ENCODE peak calls at places on chromosomes 4 and X, in five cellular contexts. R, O, U, I and Y are unnamed samples.

GRCh38 chrX:13492286-13492685 is 77.1 kb upstream of the EGFL6 start:
- DNase-seq in U (no peak), R (no peak), I (no peak), O (no peak), Y (no peak)

GRCh38 chrX:106437407-106437806 is 174.4 kb upstream of the RADX start:
- DNase-seq in R (no peak), I (peak), O (no peak), U (no peak), Y (no peak)

GRCh38 chr4:8318509-8318908 is 49.0 kb downstream of the HTRA3 start:
- DNase-seq in O (no peak), I (no peak), R (no peak), U (no peak), Y (no peak)

GRCh38 chrX:96683997-96684338 is 674 bp upstream of the DIAPH2 start:
- DNase-seq in R (no peak), I (peak), U (no peak), O (no peak), Y (no peak)

GRCh38 chrX:8748855-8749254 is 16.9 kb upstream of the ANOS1 start:
- DNase-seq in O (no peak), I (peak), R (peak), U (peak), Y (peak)

GRCh38 chr4:26131053-26131452 is 189.8 kb upstream of the RBPJ start:
- DNase-seq in U (no peak), I (no peak), O (no peak), R (no peak), Y (no peak)

GRCh38 chr4:51942108-51942832 is 77.9 kb downstream of the LRRC66 start:
- DNase-seq in I (no peak), U (no peak), O (peak), R (no peak), Y (no peak)

GRCh38 chrX:134975516-134975915 is 15.3 kb upstream of the SMIM10 start:
- DNase-seq in R (no peak), O (no peak), U (no peak), I (no peak), Y (no peak)

GRCh38 chr4:174119818-174120217 is 163.6 kb downstream of the FBXO8 start:
- DNase-seq in R (no peak), U (no peak), O (no peak), I (no peak), Y (no peak)

GRCh38 chr4:173505924-173506779 is 23.9 kb downstream of the HAND2 start:
- DNase-seq in I (peak), O (no peak), U (peak), R (peak), Y (peak)

GRCh38 chrX:91434351-91435168 is at the start of gene PABPC5:
- DNase-seq in I (peak), R (peak), O (no peak), U (no peak), Y (no peak)

GRCh38 chrX:22950278-22951266 is 49.2 kb upstream of the DDX53 start:
- DNase-seq in O (peak), I (peak), R (peak), U (no peak), Y (peak)

GRCh38 chrX:78327370-78328048 is at the start of gene CYSLTR1:
- DNase-seq in I (no peak), R (no peak), U (peak), O (no peak), Y (no peak)

GRCh38 chrX:57817302-57817701 is 93.0 kb downstream of the ZXDA start:
- DNase-seq in U (no peak), O (no peak), R (peak), I (peak), Y (no peak)

GRCh38 chr4:22237155-22237751 is 278.6 kb downstream of the ADGRA3 start:
- DNase-seq in U (no peak), O (no peak), R (no peak), I (no peak), Y (peak)

GRCh38 chrX:101957174-101957573 is 25.3 kb upstream of the ZMAT1 start:
- DNase-seq in U (no peak), I (no peak), R (no peak), O (no peak), Y (no peak)

GRCh38 chr4:62644372-62644771 is 1444.2 kb downstream of the ADGRL3 start:
- DNase-seq in U (no peak), O (no peak), I (peak), R (peak), Y (no peak)

GRCh38 chrX:39653656-39654055 is 444.1 kb downstream of the BCOR start:
- DNase-seq in U (no peak), O (no peak), R (no peak), I (no peak), Y (no peak)

GRCh38 chrX:39650883-39651282 is 446.9 kb downstream of the BCOR start:
- DNase-seq in O (no peak), R (no peak), U (no peak), I (no peak), Y (no peak)

GRCh38 chrX:39654183-39654925 is 443.4 kb downstream of the BCOR start:
- DNase-seq in I (no peak), U (no peak), R (no peak), O (no peak), Y (no peak)

GRCh38 chrX:39654952-39655351 is 442.8 kb downstream of the BCOR start:
- DNase-seq in R (no peak), U (no peak), O (no peak), I (no peak), Y (no peak)

GRCh38 chrX:39652336-39652735 is 445.4 kb downstream of the BCOR start:
- DNase-seq in R (peak), I (peak), U (peak), O (no peak), Y (peak)
- TF ChIP-seq CTCF in R (peak), I (peak), U (peak), O (no peak), Y (peak)

DNA sequence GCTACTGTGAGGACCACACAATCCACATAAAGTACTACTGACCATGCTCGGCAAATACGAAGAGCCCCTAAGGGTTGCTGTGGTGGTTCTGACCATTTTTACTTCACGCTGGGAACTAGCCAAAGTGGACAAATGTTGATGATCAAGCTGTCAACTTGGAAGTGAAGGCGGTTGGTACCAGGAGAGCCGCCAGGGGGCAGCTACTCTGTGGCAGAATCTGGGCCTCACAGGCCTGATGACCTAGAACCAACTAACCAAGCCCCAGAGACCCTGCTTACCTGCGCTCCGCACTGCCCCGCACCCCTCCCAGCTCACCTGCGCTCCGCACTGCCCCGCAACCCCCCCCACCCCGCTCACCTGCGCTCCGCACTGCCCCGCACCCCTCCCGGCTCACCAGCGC is 5.6 kb downstream of the GAK start:
- DNase-seq in U (no peak), I (no peak), O (no peak), R (peak), Y (no peak)
- TF ChIP-seq CTCF in U (no peak), I (peak), O (peak), R (peak), Y (no peak)

DNA sequence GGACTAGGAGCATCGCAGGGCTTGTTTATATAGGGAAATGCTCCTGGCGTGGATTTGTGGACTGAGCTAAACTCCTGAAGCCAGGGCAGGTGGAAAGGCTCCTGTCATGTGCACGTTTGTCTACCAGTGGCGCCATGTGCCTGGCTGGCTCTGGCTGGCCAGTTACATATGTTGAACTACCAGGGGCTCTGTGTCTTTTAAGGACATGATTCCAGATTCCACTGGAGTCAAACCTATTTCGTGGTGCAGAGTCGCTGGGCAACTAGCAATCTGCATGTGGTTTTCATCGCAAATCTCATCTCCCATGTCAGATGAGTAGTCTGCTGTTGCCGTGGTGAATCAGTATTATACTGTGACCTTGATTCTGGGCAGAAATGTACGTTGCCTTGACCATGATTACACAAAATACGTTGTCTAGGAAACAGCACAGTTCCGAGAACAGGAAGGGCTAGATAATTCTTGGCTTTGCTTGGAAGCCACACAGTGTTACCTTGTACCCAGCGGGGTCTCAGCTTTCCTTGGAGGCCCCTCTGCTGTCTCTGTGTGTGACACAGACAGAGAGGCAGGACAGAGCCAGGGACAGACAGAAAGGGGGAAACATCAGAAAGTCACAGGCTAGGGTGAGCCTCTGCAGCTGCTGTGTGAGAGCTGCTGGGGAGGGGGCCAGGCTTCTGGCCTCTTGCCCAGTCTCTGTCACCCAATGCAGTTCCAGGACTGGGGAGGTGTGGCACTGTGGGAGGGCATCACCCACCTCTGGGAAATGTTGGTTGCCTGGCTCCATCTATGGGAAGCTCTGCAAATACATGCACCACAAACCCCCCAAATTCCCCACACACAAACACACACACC is 19.2 kb downstream of the PNMA6E start:
- DNase-seq in O (no peak), R (peak), I (peak), U (no peak), Y (peak)
- TF ChIP-seq CTCF in O (no peak), R (peak), I (peak), U (no peak), Y (no peak)

DNA sequence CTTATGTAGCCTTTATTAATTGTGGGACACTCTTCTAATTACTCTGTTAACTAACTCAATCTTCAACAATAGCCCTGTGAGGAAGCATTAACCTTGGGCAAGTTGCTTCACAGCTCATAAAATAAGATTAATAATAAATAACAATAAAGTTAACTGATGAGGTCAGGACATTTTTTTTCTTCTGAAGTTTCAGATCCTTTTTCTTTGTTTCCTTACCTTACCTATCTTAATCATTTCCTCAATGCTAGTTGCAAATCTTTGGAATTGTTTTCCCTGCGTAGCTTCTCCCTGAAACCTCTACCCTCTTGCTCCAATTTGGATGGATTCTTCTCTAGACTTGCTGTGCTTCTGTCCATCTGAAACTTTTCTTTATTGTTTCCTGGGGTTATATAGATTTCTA is 17.5 kb upstream of the PLAC8 start:
- DNase-seq in R (no peak), U (no peak), O (no peak), I (no peak), Y (no peak)
- TF ChIP-seq CTCF in R (no peak), U (no peak), O (no peak), I (no peak), Y (no peak)

GRCh38 chr4:73258668-73259551 is at the start of gene ANKRD17:
- DNase-seq in O (peak), I (peak), R (peak), U (peak), Y (peak)
- TF ChIP-seq CTCF in O (no peak), I (peak), R (no peak), U (no peak), Y (no peak)

GRCh38 chr4:73341454-73341853 is 62.6 kb upstream of the ALB start:
- DNase-seq in U (peak), I (peak), R (peak), O (no peak), Y (peak)
- TF ChIP-seq CTCF in U (peak), I (peak), R (peak), O (peak), Y (no peak)

DNA sequence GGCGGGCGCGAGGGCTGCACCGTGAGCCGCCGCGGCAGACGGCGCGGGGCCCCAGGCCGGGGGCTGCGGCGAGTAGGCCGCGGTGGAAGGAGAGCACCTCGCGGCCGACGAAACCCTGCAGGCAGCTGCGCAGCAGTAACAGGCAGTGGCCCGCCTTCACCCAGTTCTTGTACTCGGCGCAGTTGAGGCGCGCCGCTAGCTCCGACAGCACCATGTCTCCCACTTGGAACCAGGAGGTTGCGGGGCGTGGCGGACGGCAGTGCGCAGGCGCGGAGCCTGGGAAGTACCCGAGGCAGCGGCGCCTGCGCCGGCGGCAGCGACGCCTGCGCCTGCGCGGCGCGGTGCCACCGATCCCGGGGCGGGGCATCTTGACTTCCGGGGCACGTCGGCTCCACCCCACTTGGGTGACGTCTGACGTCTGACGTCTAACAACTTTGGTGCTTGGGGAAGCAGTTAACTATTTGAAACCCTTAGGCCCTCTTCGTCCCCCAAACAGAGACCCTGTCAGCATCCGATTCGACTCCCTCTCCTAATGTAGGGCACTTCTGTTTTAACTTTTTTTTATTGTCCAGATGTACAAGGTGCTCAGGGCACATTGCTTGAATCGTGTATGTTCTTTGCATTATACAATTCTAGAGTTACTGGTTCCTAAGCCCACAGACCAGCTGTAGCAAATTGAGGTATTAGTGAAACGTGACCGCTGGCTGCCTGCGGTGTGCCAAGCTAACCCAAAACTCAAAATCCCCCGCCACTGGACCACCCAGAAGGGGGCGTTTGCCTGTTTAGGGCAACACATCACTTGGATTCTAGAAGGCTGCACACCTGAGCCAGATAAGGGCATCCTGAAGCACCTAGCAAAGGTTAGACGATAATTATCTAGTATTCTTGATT is at the start of gene CXorf38:
- DNase-seq in U (peak), R (peak), I (peak), O (peak), Y (peak)
- TF ChIP-seq CTCF in U (no peak), R (no peak), I (no peak), O (no peak), Y (no peak)

DNA sequence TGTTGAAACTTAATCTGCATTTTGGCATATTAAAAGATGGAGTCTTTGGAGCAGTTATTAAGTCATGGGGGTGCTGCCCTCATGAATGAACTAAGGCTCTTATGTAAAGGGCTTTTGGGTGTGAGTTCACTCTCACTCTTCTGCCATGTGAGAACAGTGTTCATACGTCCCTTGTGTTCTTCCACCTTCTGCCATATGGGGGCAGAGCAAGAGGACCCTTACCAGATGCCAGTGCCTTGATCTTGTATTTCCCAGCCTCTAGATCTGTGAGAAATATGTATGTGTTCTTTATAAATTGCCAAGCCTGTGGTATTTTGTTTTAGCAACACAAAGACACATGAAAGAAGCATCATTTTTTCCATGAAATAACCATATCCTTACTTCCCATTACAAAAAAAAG is 213.9 kb downstream of the SPOCK3 start:
- DNase-seq in O (no peak), I (peak), R (no peak), U (no peak), Y (peak)
- TF ChIP-seq CTCF in O (no peak), I (peak), R (peak), U (no peak), Y (no peak)

GRCh38 chr4:72567821-72568620 is 1.0 kb downstream of the ADAMTS3 start:
- DNase-seq in R (peak), U (peak), I (peak), O (peak), Y (peak)
- TF ChIP-seq CTCF in R (peak), U (no peak), I (peak), O (no peak), Y (no peak)